ENCODE peak calls at places on chromosomes 7 and 10, in four cellular contexts. One of them, this sample, is unnamed.
A peak's percentile ranks its signal among the peaks of the same experiment; 100 is the strongest.

GRCh38 chr10:12357525-12358151 is 8.3 kb downstream of the CAMK1D start:
- DNase-seq in SK-N-SH: no peak
- DNase-seq in GM23248: no peak
- DNase-seq in GM23338: no peak
- DNase-seq in this sample: no peak

GRCh38 chr7:99791021-99791420 is 7.0 kb upstream of the CYP3A4 start:
- DNase-seq in SK-N-SH: no peak
- DNase-seq in GM23248: peak; percentile 61
- DNase-seq in GM23338: no peak
- DNase-seq in this sample: no peak

GRCh38 chr7:151349507-151349853 is 7.9 kb downstream of the NUB1 start:
- DNase-seq in GM23338: no peak
- DNase-seq in GM23248: no peak
- DNase-seq in SK-N-SH: no peak
- DNase-seq in this sample: peak; percentile 59

GRCh38 chr7:101299511-101300464 is 21.8 kb downstream of the IFT22 start:
- DNase-seq in GM23338: peak; percentile 64
- DNase-seq in GM23248: no peak
- DNase-seq in SK-N-SH: peak; percentile 52
- DNase-seq in this sample: no peak

GRCh38 chr7:73521636-73522080 is 435 bp downstream of the BAZ1B start:
- DNase-seq in GM23248: peak; percentile 74
- DNase-seq in GM23338: peak; percentile 55
- DNase-seq in SK-N-SH: peak; percentile 94
- DNase-seq in this sample: peak; percentile 75

GRCh38 chr10:110141185-110141584 is 66.2 kb upstream of the MXI1 start:
- DNase-seq in GM23248: peak; percentile 65
- DNase-seq in SK-N-SH: no peak
- DNase-seq in GM23338: no peak
- DNase-seq in this sample: no peak

GRCh38 chr7:80876894-80877414 is 41.9 kb downstream of the SEMA3C start:
- DNase-seq in GM23338: no peak
- DNase-seq in SK-N-SH: peak; percentile 34
- DNase-seq in GM23248: peak; percentile 66
- DNase-seq in this sample: no peak

GRCh38 chr10:13788701-13789447 is 202.1 kb downstream of the PRPF18 start:
- DNase-seq in GM23338: no peak
- DNase-seq in GM23248: peak; percentile 86
- DNase-seq in SK-N-SH: no peak
- DNase-seq in this sample: peak; percentile 19

GRCh38 chr7:30838008-30838407 is 66.8 kb downstream of the MINDY4 start:
- DNase-seq in GM23338: no peak
- DNase-seq in GM23248: no peak
- DNase-seq in SK-N-SH: no peak
- DNase-seq in this sample: no peak

GRCh38 chr7:130952477-130952876 is 218.5 kb upstream of the KLF14 start:
- DNase-seq in GM23338: peak; percentile 49
- DNase-seq in GM23248: no peak
- DNase-seq in SK-N-SH: no peak
- DNase-seq in this sample: no peak

GRCh38 chr7:155591055-155591750 is 44.8 kb upstream of the CNPY1 start:
- DNase-seq in GM23338: no peak
- DNase-seq in GM23248: no peak
- DNase-seq in SK-N-SH: no peak
- DNase-seq in this sample: no peak

GRCh38 chr7:114415054-114415997 is 711 bp downstream of the FOXP2 start:
- DNase-seq in GM23338: no peak
- DNase-seq in GM23248: peak; percentile 32
- DNase-seq in SK-N-SH: no peak
- DNase-seq in this sample: no peak

GRCh38 chr7:82755705-82756551 is 312.4 kb upstream of the CACNA2D1 start:
- DNase-seq in GM23248: peak; percentile 84
- DNase-seq in SK-N-SH: no peak
- DNase-seq in GM23338: no peak
- DNase-seq in this sample: no peak

GRCh38 chr10:100148353-100149211 is 37.2 kb downstream of the ERLIN1 start:
- DNase-seq in SK-N-SH: no peak
- DNase-seq in GM23338: no peak
- DNase-seq in GM23248: peak; percentile 82
- DNase-seq in this sample: peak; percentile 11

GRCh38 chr7:13016036-13016581 is 328.7 kb downstream of the ARL4A start:
- DNase-seq in GM23248: no peak
- DNase-seq in SK-N-SH: no peak
- DNase-seq in GM23338: no peak
- DNase-seq in this sample: no peak

GRCh38 chr10:7409045-7409731 is 1.6 kb downstream of the SFMBT2 start:
- DNase-seq in SK-N-SH: peak; percentile 74
- DNase-seq in GM23338: peak; percentile 17
- DNase-seq in GM23248: peak; percentile 19
- DNase-seq in this sample: peak; percentile 45

GRCh38 chr7:50531928-50532327 is 33.3 kb downstream of the DDC start:
- DNase-seq in GM23248: peak; percentile 70
- DNase-seq in SK-N-SH: peak; percentile 74
- DNase-seq in GM23338: no peak
- DNase-seq in this sample: no peak

GRCh38 chr10:117541405-117541908 is 1.1 kb upstream of the EMX2 start:
- DNase-seq in GM23338: peak; percentile 86
- DNase-seq in GM23248: peak; percentile 99
- DNase-seq in SK-N-SH: no peak
- DNase-seq in this sample: no peak

GRCh38 chr10:68330852-68331454 is 911 bp upstream of the HNRNPH3 start:
- DNase-seq in GM23338: peak; percentile 24
- DNase-seq in GM23248: peak; percentile 71
- DNase-seq in SK-N-SH: no peak
- DNase-seq in this sample: peak; percentile 51

GRCh38 chr7:19558527-19558926 is 150.3 kb downstream of the POLR1F start:
- DNase-seq in SK-N-SH: no peak
- DNase-seq in GM23248: peak; percentile 64
- DNase-seq in GM23338: no peak
- DNase-seq in this sample: no peak

GRCh38 chr10:44992070-44992731 is 8.5 kb upstream of the ZNF22 start:
- DNase-seq in GM23338: no peak
- DNase-seq in SK-N-SH: no peak
- DNase-seq in GM23248: no peak
- DNase-seq in this sample: no peak

GRCh38 chr10:133418289-133418993 is 6.0 kb downstream of the SPRN start:
- DNase-seq in SK-N-SH: no peak
- DNase-seq in GM23248: no peak
- DNase-seq in GM23338: no peak
- DNase-seq in this sample: no peak

GRCh38 chr7:51209426-51209825 is 107.2 kb downstream of the COBL start:
- DNase-seq in GM23338: no peak
- DNase-seq in SK-N-SH: no peak
- DNase-seq in GM23248: no peak
- DNase-seq in this sample: no peak

GRCh38 chr10:101512741-101513140 is 75.3 kb downstream of the POLL start:
- DNase-seq in SK-N-SH: no peak
- DNase-seq in GM23248: peak; percentile 86
- DNase-seq in GM23338: no peak
- DNase-seq in this sample: no peak

GRCh38 chr7:39592586-39592985 is 26.4 kb downstream of the YAE1 start:
- DNase-seq in GM23338: no peak
- DNase-seq in SK-N-SH: no peak
- DNase-seq in GM23248: peak; percentile 88
- DNase-seq in this sample: no peak

GRCh38 chr10:17805921-17806577 is 3.1 kb upstream of the MRC1 start:
- DNase-seq in GM23248: no peak
- DNase-seq in SK-N-SH: no peak
- DNase-seq in GM23338: peak; percentile 24
- DNase-seq in this sample: peak; percentile 4

GRCh38 chr7:139321071-139321745 is 19.9 kb upstream of the FMC1 start:
- DNase-seq in GM23248: peak; percentile 53
- DNase-seq in SK-N-SH: no peak
- DNase-seq in GM23338: peak; percentile 75
- DNase-seq in this sample: peak; percentile 14

GRCh38 chr7:155322530-155322929 is 24.9 kb downstream of the INSIG1 start:
- DNase-seq in SK-N-SH: no peak
- DNase-seq in GM23248: peak; percentile 55
- DNase-seq in GM23338: no peak
- DNase-seq in this sample: no peak

GRCh38 chr7:26156454-26157365 is 4.7 kb downstream of the NFE2L3 start:
- DNase-seq in GM23338: no peak
- DNase-seq in GM23248: peak; percentile 89
- DNase-seq in SK-N-SH: no peak
- DNase-seq in this sample: peak; percentile 47

GRCh38 chr7:74187915-74188675 is 13.9 kb downstream of the EIF4H start:
- DNase-seq in GM23338: no peak
- DNase-seq in SK-N-SH: no peak
- DNase-seq in GM23248: peak; percentile 73
- DNase-seq in this sample: no peak

GRCh38 chr7:18352339-18353255 is 143.0 kb upstream of the HDAC9 start:
- DNase-seq in GM23338: peak; percentile 86
- DNase-seq in SK-N-SH: peak; percentile 59
- DNase-seq in GM23248: peak; percentile 83
- DNase-seq in this sample: peak; percentile 66

GRCh38 chr10:77983384-77984341 is 45.7 kb downstream of the POLR3A start:
- DNase-seq in GM23248: peak; percentile 81
- DNase-seq in GM23338: no peak
- DNase-seq in SK-N-SH: peak; percentile 52
- DNase-seq in this sample: no peak

GRCh38 chr10:116826803-116827202 is 22.5 kb upstream of the ENO4 start:
- DNase-seq in GM23248: peak; percentile 82
- DNase-seq in SK-N-SH: no peak
- DNase-seq in GM23338: no peak
- DNase-seq in this sample: no peak

GRCh38 chr10:102262744-102263370 is 17.5 kb downstream of the GBF1 start:
- DNase-seq in SK-N-SH: no peak
- DNase-seq in GM23338: no peak
- DNase-seq in GM23248: no peak
- DNase-seq in this sample: no peak

GRCh38 chr7:88337556-88337955 is 30.9 kb upstream of the STEAP4 start:
- DNase-seq in SK-N-SH: no peak
- DNase-seq in GM23248: peak; percentile 63
- DNase-seq in GM23338: no peak
- DNase-seq in this sample: no peak

GRCh38 chr10:5434017-5434753 is 21.8 kb downstream of the NET1 start:
- DNase-seq in GM23338: peak; percentile 79
- DNase-seq in GM23248: peak; percentile 82
- DNase-seq in SK-N-SH: peak; percentile 47
- DNase-seq in this sample: peak; percentile 56

GRCh38 chr7:107594961-107595737 is 15.1 kb downstream of the BCAP29 start:
- DNase-seq in GM23248: peak; percentile 96
- DNase-seq in GM23338: no peak
- DNase-seq in SK-N-SH: no peak
- DNase-seq in this sample: no peak

DNA sequence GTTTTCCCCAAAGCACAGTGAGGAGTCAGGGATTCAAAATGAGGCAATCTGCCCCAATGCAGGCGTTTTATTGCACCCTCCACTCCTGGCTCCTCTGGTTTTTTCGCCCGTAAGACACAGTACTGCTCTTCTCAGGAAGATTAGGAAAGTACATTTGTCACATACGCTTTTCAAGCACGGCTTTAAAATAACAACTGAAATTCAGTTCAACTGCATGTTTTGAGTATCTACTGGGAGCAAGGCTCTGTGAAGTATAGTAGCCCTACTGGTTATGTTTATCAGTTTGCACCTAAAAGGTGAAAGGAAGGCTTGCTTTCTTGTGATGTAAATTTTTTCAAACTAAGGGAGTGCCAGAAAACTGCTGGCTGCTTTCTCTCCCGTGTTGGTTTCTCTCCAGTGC is 1.9 kb upstream of the SGMS1 start:
- DNase-seq in GM23248: peak; percentile 35
- DNase-seq in GM23338: peak; percentile 79
- DNase-seq in SK-N-SH: peak; percentile 22
- DNase-seq in this sample: peak; percentile 33
- H2AFZ ChIP-seq in GM23248: peak overlapping the region; percentile 95
- H2AFZ ChIP-seq in GM23338: no peak overlapping the region
- H2AFZ ChIP-seq in SK-N-SH: peak overlapping the region; percentile 82
- H2AFZ ChIP-seq in this sample: peak overlapping the region; percentile 79

GRCh38 chr7:156858523-156858922 is 34.5 kb downstream of the LMBR1 start:
- DNase-seq in GM23338: no peak
- DNase-seq in GM23248: no peak
- DNase-seq in SK-N-SH: no peak
- DNase-seq in this sample: no peak
- TF ChIP-seq EZH2phosphoT487 in GM23338: no peak
- TF ChIP-seq EZH2phosphoT487 in GM23248: no peak
- TF ChIP-seq EZH2phosphoT487 in SK-N-SH: no peak
- TF ChIP-seq EZH2phosphoT487 in this sample: no peak

GRCh38 chr10:113064039-113064438 is 114.0 kb downstream of the TCF7L2 start:
- DNase-seq in GM23248: no peak
- DNase-seq in GM23338: no peak
- DNase-seq in SK-N-SH: no peak
- DNase-seq in this sample: no peak
- H3K27ac ChIP-seq in GM23248: no peak overlapping the region
- H3K27ac ChIP-seq in GM23338: peak overlapping the region; percentile 55
- H3K27ac ChIP-seq in SK-N-SH: no peak overlapping the region
- H3K27ac ChIP-seq in this sample: no peak overlapping the region

DNA sequence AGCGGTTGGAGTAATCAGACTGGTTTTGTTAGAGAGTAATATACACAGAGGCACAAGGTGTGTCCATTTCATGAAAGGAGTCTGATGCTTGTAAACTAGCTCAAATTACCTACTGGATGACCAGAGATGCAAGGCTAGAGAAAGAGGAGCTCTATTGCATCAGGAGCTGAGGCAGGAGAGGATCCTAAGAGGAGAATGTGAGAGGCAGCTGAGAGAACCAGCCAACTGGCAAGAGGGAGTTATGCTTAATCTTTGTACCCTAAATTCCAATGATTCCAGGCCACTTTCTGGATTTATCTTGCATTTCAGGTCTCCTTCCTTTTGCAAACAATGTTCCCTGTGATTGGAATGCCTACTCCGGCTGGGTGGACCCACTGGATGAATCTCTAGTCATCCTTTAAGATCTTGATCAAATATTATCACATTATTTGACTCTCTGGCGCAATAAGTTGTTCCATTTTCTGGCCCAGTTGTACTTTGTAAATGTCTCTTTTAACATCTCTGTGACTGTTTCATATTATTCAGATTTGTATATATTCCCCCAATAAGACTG is 57.5 kb upstream of the PTPN12 start:
- DNase-seq in SK-N-SH: no peak
- DNase-seq in GM23338: peak; percentile 38
- DNase-seq in GM23248: peak; percentile 23
- DNase-seq in this sample: no peak
- H2AFZ ChIP-seq in SK-N-SH: no peak overlapping the region
- H2AFZ ChIP-seq in GM23338: peak overlapping the region; percentile 6
- H2AFZ ChIP-seq in GM23248: peak overlapping the region; percentile 22
- H2AFZ ChIP-seq in this sample: no peak overlapping the region

GRCh38 chr7:11177793-11178192 is 204.1 kb downstream of the PHF14 start:
- DNase-seq in GM23248: peak; percentile 3
- DNase-seq in GM23338: no peak
- DNase-seq in SK-N-SH: no peak
- DNase-seq in this sample: no peak

GRCh38 chr7:11185179-11185578 is 211.5 kb downstream of the PHF14 start:
- DNase-seq in SK-N-SH: no peak
- DNase-seq in GM23338: peak; percentile 93
- DNase-seq in GM23248: peak; percentile 23
- DNase-seq in this sample: no peak

GRCh38 chr7:11176922-11177445 is 203.3 kb downstream of the PHF14 start:
- DNase-seq in SK-N-SH: peak; percentile 41
- DNase-seq in GM23248: no peak
- DNase-seq in GM23338: no peak
- DNase-seq in this sample: no peak

GRCh38 chr7:11181590-11181989 is 207.9 kb downstream of the PHF14 start:
- DNase-seq in SK-N-SH: no peak
- DNase-seq in GM23248: no peak
- DNase-seq in GM23338: no peak
- DNase-seq in this sample: no peak

GRCh38 chr7:11182736-11183135 is 209.1 kb downstream of the PHF14 start:
- DNase-seq in SK-N-SH: no peak
- DNase-seq in GM23338: no peak
- DNase-seq in GM23248: peak; percentile 63
- DNase-seq in this sample: no peak
- TF ChIP-seq EZH2phosphoT487 in SK-N-SH: no peak
- TF ChIP-seq EZH2phosphoT487 in GM23338: no peak
- TF ChIP-seq EZH2phosphoT487 in GM23248: no peak
- TF ChIP-seq EZH2phosphoT487 in this sample: no peak